ENCODE peak calls at places on chromosomes 5 and 9, in five cellular contexts. One of them, this sample, is unnamed.

GRCh38 chr5:100900796-100901731 is 2.0 kb downstream of the ST8SIA4 start:
- DNase-seq in GM23338: peak
- DNase-seq in A549: peak
- DNase-seq in HepG2: no peak
- DNase-seq in K562: peak
- DNase-seq in this sample: peak

GRCh38 chr5:101894985-101895384 is 401.1 kb downstream of the SLCO4C1 start:
- DNase-seq in K562: no peak
- DNase-seq in GM23338: no peak
- DNase-seq in A549: no peak
- DNase-seq in HepG2: no peak
- DNase-seq in this sample: no peak

GRCh38 chr9:6024035-6024554 is 8.7 kb upstream of the RANBP6 start:
- DNase-seq in A549: peak
- DNase-seq in K562: peak
- DNase-seq in HepG2: peak
- DNase-seq in GM23338: peak
- DNase-seq in this sample: no peak

GRCh38 chr5:151351675-151352074 is 4.3 kb upstream of the SLC36A2 start:
- DNase-seq in HepG2: no peak
- DNase-seq in A549: no peak
- DNase-seq in K562: no peak
- DNase-seq in GM23338: no peak
- DNase-seq in this sample: no peak

GRCh38 chr9:81686614-81687520 is 2.5 kb downstream of the TLE1 start:
- DNase-seq in GM23338: peak
- DNase-seq in HepG2: peak
- DNase-seq in K562: no peak
- DNase-seq in A549: peak
- DNase-seq in this sample: no peak

GRCh38 chr5:115068239-115069086 is 101.2 kb downstream of the TRIM36 start:
- DNase-seq in GM23338: peak
- DNase-seq in A549: peak
- DNase-seq in HepG2: peak
- DNase-seq in K562: peak
- DNase-seq in this sample: peak

GRCh38 chr9:127805620-127806019 is 2.9 kb downstream of the FPGS start:
- DNase-seq in HepG2: peak
- DNase-seq in A549: peak
- DNase-seq in GM23338: peak
- DNase-seq in K562: peak
- DNase-seq in this sample: no peak

GRCh38 chr5:43020294-43020711 is 19.8 kb downstream of the ANXA2R start:
- DNase-seq in GM23338: peak
- DNase-seq in K562: no peak
- DNase-seq in HepG2: peak
- DNase-seq in A549: no peak
- DNase-seq in this sample: no peak

GRCh38 chr5:63963080-63963735 is 963 bp upstream of the HTR1A start:
- DNase-seq in A549: peak
- DNase-seq in K562: peak
- DNase-seq in HepG2: peak
- DNase-seq in GM23338: peak
- DNase-seq in this sample: peak

GRCh38 chr5:54390015-54390414 is 65.5 kb upstream of the HSPB3 start:
- DNase-seq in K562: peak
- DNase-seq in HepG2: no peak
- DNase-seq in A549: peak
- DNase-seq in GM23338: no peak
- DNase-seq in this sample: no peak

GRCh38 chr5:150126921-150127265 is 28.8 kb downstream of the PDGFRB start:
- DNase-seq in GM23338: no peak
- DNase-seq in A549: no peak
- DNase-seq in HepG2: no peak
- DNase-seq in K562: no peak
- DNase-seq in this sample: no peak

GRCh38 chr5:33284681-33285080 is 156.1 kb upstream of the TARS1 start:
- DNase-seq in HepG2: no peak
- DNase-seq in K562: no peak
- DNase-seq in A549: no peak
- DNase-seq in GM23338: no peak
- DNase-seq in this sample: no peak

GRCh38 chr9:121944741-121945191 is 148.3 kb downstream of the TTLL11 start:
- DNase-seq in K562: no peak
- DNase-seq in A549: no peak
- DNase-seq in GM23338: no peak
- DNase-seq in HepG2: no peak
- DNase-seq in this sample: no peak

GRCh38 chr5:42993516-42994284 is 46.4 kb downstream of the ANXA2R start:
- DNase-seq in GM23338: no peak
- DNase-seq in HepG2: no peak
- DNase-seq in A549: peak
- DNase-seq in K562: peak
- DNase-seq in this sample: no peak

GRCh38 chr5:125485003-125485641 is 738.7 kb upstream of the ZNF608 start:
- DNase-seq in HepG2: no peak
- DNase-seq in A549: peak
- DNase-seq in GM23338: peak
- DNase-seq in K562: no peak
- DNase-seq in this sample: no peak

GRCh38 chr5:132225165-132226032 is 2.3 kb downstream of the P4HA2 start:
- DNase-seq in A549: no peak
- DNase-seq in K562: no peak
- DNase-seq in GM23338: no peak
- DNase-seq in HepG2: no peak
- DNase-seq in this sample: no peak

GRCh38 chr5:103690676-103691075 is 128.1 kb upstream of the NUDT12 start:
- DNase-seq in HepG2: no peak
- DNase-seq in K562: no peak
- DNase-seq in A549: no peak
- DNase-seq in GM23338: no peak
- DNase-seq in this sample: no peak

GRCh38 chr9:90600029-90600428 is 42.6 kb downstream of the DIRAS2 start:
- DNase-seq in K562: no peak
- DNase-seq in A549: no peak
- DNase-seq in GM23338: no peak
- DNase-seq in HepG2: no peak
- DNase-seq in this sample: no peak

GRCh38 chr5:33594006-33594405 is 153.2 kb downstream of the TARS1 start:
- DNase-seq in HepG2: no peak
- DNase-seq in GM23338: no peak
- DNase-seq in K562: no peak
- DNase-seq in A549: no peak
- DNase-seq in this sample: no peak

GRCh38 chr9:33165263-33166151 is 1.6 kb downstream of the B4GALT1 start:
- DNase-seq in A549: peak
- DNase-seq in HepG2: peak
- DNase-seq in GM23338: no peak
- DNase-seq in K562: peak
- DNase-seq in this sample: peak

GRCh38 chr9:5799314-5799713 is 33.6 kb downstream of the ERMP1 start:
- DNase-seq in A549: peak
- DNase-seq in GM23338: peak
- DNase-seq in HepG2: peak
- DNase-seq in K562: peak
- DNase-seq in this sample: no peak

GRCh38 chr9:97703437-97704326 is 6.5 kb upstream of the XPA start:
- DNase-seq in HepG2: peak
- DNase-seq in A549: peak
- DNase-seq in GM23338: no peak
- DNase-seq in K562: peak
- DNase-seq in this sample: peak

GRCh38 chr5:32390819-32391591 is 53.5 kb downstream of the ZFR start:
- DNase-seq in GM23338: no peak
- DNase-seq in A549: peak
- DNase-seq in K562: peak
- DNase-seq in HepG2: peak
- DNase-seq in this sample: no peak

GRCh38 chr9:96514108-96514824 is 64.3 kb downstream of the HABP4 start:
- DNase-seq in GM23338: no peak
- DNase-seq in A549: no peak
- DNase-seq in HepG2: no peak
- DNase-seq in K562: no peak
- DNase-seq in this sample: no peak

GRCh38 chr5:54551906-54552305 is 34.3 kb downstream of the SNX18 start:
- DNase-seq in A549: no peak
- DNase-seq in GM23338: no peak
- DNase-seq in K562: no peak
- DNase-seq in HepG2: no peak
- DNase-seq in this sample: no peak

GRCh38 chr9:130692365-130692764 is 1.2 kb upstream of the EXOSC2 start:
- DNase-seq in HepG2: no peak
- DNase-seq in GM23338: peak
- DNase-seq in K562: no peak
- DNase-seq in A549: peak
- DNase-seq in this sample: no peak

GRCh38 chr5:76513486-76513885 is 109.7 kb downstream of the F2RL2 start:
- DNase-seq in K562: no peak
- DNase-seq in GM23338: no peak
- DNase-seq in A549: no peak
- DNase-seq in HepG2: no peak
- DNase-seq in this sample: no peak

GRCh38 chr5:76521240-76521758 is 101.9 kb downstream of the F2RL2 start:
- DNase-seq in GM23338: no peak
- DNase-seq in HepG2: no peak
- DNase-seq in A549: no peak
- DNase-seq in K562: no peak
- DNase-seq in this sample: no peak

GRCh38 chr5:76522103-76522942 is 100.9 kb downstream of the F2RL2 start:
- DNase-seq in HepG2: peak
- DNase-seq in GM23338: no peak
- DNase-seq in K562: no peak
- DNase-seq in A549: no peak
- DNase-seq in this sample: no peak

GRCh38 chr5:76514254-76514653 is 108.9 kb downstream of the F2RL2 start:
- DNase-seq in HepG2: peak
- DNase-seq in GM23338: no peak
- DNase-seq in K562: no peak
- DNase-seq in A549: no peak
- DNase-seq in this sample: no peak

GRCh38 chr5:76517334-76517733 is 105.9 kb downstream of the F2RL2 start:
- DNase-seq in A549: no peak
- DNase-seq in HepG2: no peak
- DNase-seq in GM23338: no peak
- DNase-seq in K562: no peak
- DNase-seq in this sample: no peak
- TF ChIP-seq JUNB in A549: no peak
- TF ChIP-seq JUNB in HepG2: no peak
- TF ChIP-seq JUNB in GM23338: no peak
- TF ChIP-seq JUNB in K562: no peak
- TF ChIP-seq JUNB in this sample: no peak

GRCh38 chr5:140553657-140554056 is 3.6 kb downstream of the SRA1 start:
- DNase-seq in A549: no peak
- DNase-seq in HepG2: no peak
- DNase-seq in GM23338: no peak
- DNase-seq in K562: no peak
- DNase-seq in this sample: no peak
- TF ChIP-seq JUNB in A549: no peak
- TF ChIP-seq JUNB in HepG2: no peak
- TF ChIP-seq JUNB in GM23338: no peak
- TF ChIP-seq JUNB in K562: no peak
- TF ChIP-seq JUNB in this sample: no peak

GRCh38 chr9:118896356-118897000 is 472.8 kb downstream of the BRINP1 start:
- DNase-seq in GM23338: no peak
- DNase-seq in A549: no peak
- DNase-seq in K562: no peak
- DNase-seq in HepG2: no peak
- DNase-seq in this sample: no peak

DNA sequence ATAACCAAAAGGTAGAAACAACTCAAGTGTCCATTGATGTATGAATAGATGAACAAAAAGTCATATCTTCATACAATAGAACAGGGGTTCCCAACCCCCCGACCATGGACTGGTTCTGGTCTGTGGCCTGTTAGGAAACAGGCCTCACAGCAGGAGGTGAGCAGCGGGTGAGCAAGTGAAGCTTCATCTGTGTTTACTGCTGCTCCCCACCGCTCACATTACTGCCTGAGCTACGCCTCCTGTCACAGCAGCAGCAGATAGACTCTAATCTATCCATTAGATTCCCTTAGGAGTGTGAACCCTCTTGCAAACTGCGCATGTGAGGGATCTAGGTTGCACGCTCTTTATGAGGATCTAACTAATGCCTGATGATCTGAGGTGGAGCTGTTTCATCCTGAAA is 478.0 kb downstream of the BRINP1 start:
- DNase-seq in K562: no peak
- DNase-seq in GM23338: peak
- DNase-seq in A549: no peak
- DNase-seq in HepG2: no peak
- DNase-seq in this sample: no peak
- TF ChIP-seq JUNB in K562: no peak
- TF ChIP-seq JUNB in GM23338: no peak
- TF ChIP-seq JUNB in A549: no peak
- TF ChIP-seq JUNB in HepG2: no peak
- TF ChIP-seq JUNB in this sample: no peak

GRCh38 chr5:78758169-78758839 is 109.7 kb upstream of the LHFPL2 start:
- DNase-seq in GM23338: no peak
- DNase-seq in A549: no peak
- DNase-seq in K562: no peak
- DNase-seq in HepG2: peak
- DNase-seq in this sample: peak
- TF ChIP-seq JUNB in GM23338: no peak
- TF ChIP-seq JUNB in A549: no peak
- TF ChIP-seq JUNB in K562: no peak
- TF ChIP-seq JUNB in HepG2: peak
- TF ChIP-seq JUNB in this sample: peak

GRCh38 chr5:67774153-67774552 is 441.4 kb upstream of the PIK3R1 start:
- DNase-seq in GM23338: no peak
- DNase-seq in K562: no peak
- DNase-seq in HepG2: peak
- DNase-seq in A549: no peak
- DNase-seq in this sample: no peak
- TF ChIP-seq JUNB in GM23338: no peak
- TF ChIP-seq JUNB in K562: no peak
- TF ChIP-seq JUNB in HepG2: no peak
- TF ChIP-seq JUNB in A549: no peak
- TF ChIP-seq JUNB in this sample: no peak

GRCh38 chr5:163889369-163889768 is 383.9 kb downstream of the MAT2B start:
- DNase-seq in GM23338: no peak
- DNase-seq in A549: no peak
- DNase-seq in HepG2: no peak
- DNase-seq in K562: no peak
- DNase-seq in this sample: no peak
- TF ChIP-seq JUNB in GM23338: no peak
- TF ChIP-seq JUNB in A549: no peak
- TF ChIP-seq JUNB in HepG2: no peak
- TF ChIP-seq JUNB in K562: no peak
- TF ChIP-seq JUNB in this sample: no peak